ENCODE peak calls at places on chromosomes 11 and 22, in eight cellular contexts. R is neuronal stem cell, V is HL-60, K is endodermal cell, E is dorsolateral prefrontal cortex, N is substantia nigra, W is heart right ventricle, A is PC-3. G is an unnamed sample.

GRCh38 chr11:128518493-128519207 is 68.7 kb downstream of the ETS1 start:
- DNase-seq in R (no peak), V (no peak), K (no peak), E (no peak), N (no peak), W (no peak), A (no peak), G (no peak)

GRCh38 chr11:7422544-7423331 is 62.6 kb upstream of the OLFML1 start:
- DNase-seq in R (no peak), V (no peak), K (no peak), E (no peak), N (no peak), W (no peak), A (peak; percentile 38), G (no peak)

GRCh38 chr11:124644426-124645280 is 22.0 kb downstream of the TBRG1 start:
- DNase-seq in R (peak; percentile 80), V (peak; percentile 29), K (peak; percentile 86), E (peak; percentile 45), N (no peak), W (peak; percentile 35), A (peak; percentile 72), G (no peak)

GRCh38 chr22:27139935-27140493 is 482.6 kb downstream of the MIAT start:
- DNase-seq in R (no peak), V (no peak), K (no peak), E (no peak), N (no peak), W (no peak), A (no peak), G (no peak)

GRCh38 chr22:36865346-36865745 is 4.5 kb downstream of the NCF4 start:
- DNase-seq in R (no peak), V (no peak), K (peak; percentile 84), E (no peak), N (no peak), W (no peak), A (no peak), G (no peak)

GRCh38 chr22:11613898-11614755 is 3913.9 kb upstream of the OR11H1 start:
- DNase-seq in R (no peak), V (no peak), K (no peak), E (no peak), N (no peak), W (no peak), A (no peak), G (no peak)

GRCh38 chr11:69918938-69919650 is 99.9 kb upstream of the FGF3 start:
- DNase-seq in R (peak; percentile 68), V (peak; percentile 54), K (peak; percentile 94), E (peak; percentile 61), N (no peak), W (peak; percentile 80), A (peak; percentile 82), G (peak; percentile 46)

GRCh38 chr22:50600541-50600940 is at the start of gene MAPK8IP2:
- DNase-seq in R (no peak), V (no peak), K (peak; percentile 55), E (no peak), N (no peak), W (no peak), A (peak; percentile 4), G (no peak)

GRCh38 chr22:23137905-23138520 is 3.8 kb downstream of the RSPH14 start:
- DNase-seq in R (no peak), V (peak; percentile 88), K (no peak), E (no peak), N (no peak), W (peak; percentile 23), A (no peak), G (no peak)

GRCh38 chr11:121802542-121802941 is 313.5 kb downstream of the BLID start:
- DNase-seq in R (no peak), V (no peak), K (peak; percentile 67), E (no peak), N (no peak), W (peak; percentile 46), A (no peak), G (no peak)

GRCh38 chr22:44898236-44898635 is 111.6 kb downstream of the PHF21B start:
- DNase-seq in R (no peak), V (no peak), K (peak; percentile 2), E (peak; percentile 14), N (no peak), W (no peak), A (no peak), G (no peak)

GRCh38 chr11:120061761-120062560 is 76.0 kb downstream of the TRIM29 start:
- DNase-seq in R (peak; percentile 78), V (no peak), K (peak; percentile 75), E (no peak), N (no peak), W (no peak), A (no peak), G (no peak)

GRCh38 chr22:41576877-41577276 is 12.8 kb downstream of the PMM1 start:
- DNase-seq in R (peak; percentile 39), V (peak; percentile 56), K (peak; percentile 94), E (no peak), N (no peak), W (no peak), A (peak; percentile 56), G (peak; percentile 9)

GRCh38 chr11:65163684-65164083 is 6.3 kb upstream of the SPDYC start:
- DNase-seq in R (no peak), V (no peak), K (no peak), E (no peak), N (no peak), W (no peak), A (no peak), G (no peak)

GRCh38 chr11:65160643-65161042 is 9.4 kb upstream of the SPDYC start:
- DNase-seq in R (no peak), V (no peak), K (no peak), E (no peak), N (no peak), W (no peak), A (no peak), G (no peak)

GRCh38 chr11:65156926-65157325 is 13.1 kb upstream of the SPDYC start:
- DNase-seq in R (no peak), V (no peak), K (no peak), E (no peak), N (no peak), W (no peak), A (no peak), G (no peak)

DNA sequence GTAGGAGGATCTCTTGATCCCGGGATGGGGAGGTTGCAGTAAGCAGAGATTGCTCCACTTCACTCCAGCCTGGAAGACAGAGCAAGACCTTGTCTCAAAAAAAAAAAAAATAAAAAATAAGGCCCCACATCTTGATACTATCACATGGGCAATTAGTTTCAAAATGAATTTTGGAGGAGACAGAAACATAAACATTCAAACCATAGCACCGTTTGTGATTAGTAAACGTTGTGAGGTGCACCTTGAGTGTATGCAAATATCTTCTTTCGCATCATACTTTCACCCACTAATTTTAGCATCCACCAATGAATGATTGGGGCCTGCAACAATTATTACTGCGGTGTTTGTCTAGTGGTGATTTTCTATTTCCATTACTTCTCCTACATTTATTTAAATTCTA is 11.0 kb upstream of the SPDYC start:
- DNase-seq in R (no peak), V (no peak), K (no peak), E (no peak), N (no peak), W (no peak), A (no peak), G (no peak)
- H3K27ac ChIP-seq in R (no peak overlapping the region), V (no peak overlapping the region), K (no peak overlapping the region), E (no peak overlapping the region), N (no peak overlapping the region), W (no peak overlapping the region), A (no peak overlapping the region), G (no peak overlapping the region)

DNA sequence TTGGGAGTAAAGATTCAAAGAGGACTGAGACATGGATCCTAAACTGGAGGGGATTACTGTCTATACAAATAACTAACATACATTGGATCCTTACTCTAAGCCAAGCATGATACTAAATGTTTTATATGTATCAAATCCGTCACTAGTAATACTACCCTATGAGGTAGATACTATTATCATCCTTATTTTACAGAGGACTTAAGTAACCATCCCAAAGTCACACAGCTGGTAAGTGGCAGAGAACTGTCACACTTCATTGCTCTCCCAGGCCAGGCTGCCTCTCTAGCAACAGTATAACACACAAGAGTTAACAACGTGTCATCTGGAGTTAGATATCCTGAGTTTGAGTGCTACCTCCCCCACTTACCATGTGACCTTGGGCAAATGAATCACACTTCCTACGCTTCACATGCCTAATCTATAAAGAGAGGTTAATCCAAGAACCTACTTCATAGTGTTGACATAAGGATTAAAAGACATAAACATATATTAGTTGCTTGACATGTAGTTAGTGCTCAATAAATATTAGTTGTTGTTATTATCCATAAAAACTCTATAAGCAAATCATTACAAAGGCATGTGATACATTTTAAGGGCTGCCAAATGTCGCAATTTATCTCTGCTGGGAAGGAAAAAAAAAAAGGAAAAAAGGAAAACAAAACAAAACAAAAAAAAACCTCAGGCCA is 33.8 kb upstream of the SPON1 start:
- DNase-seq in R (no peak), V (no peak), K (no peak), E (no peak), N (no peak), W (no peak), A (peak; percentile 63), G (no peak)
- H3K27ac ChIP-seq in R (no peak overlapping the region), V (no peak overlapping the region), K (peak overlapping the region; percentile 3), E (no peak overlapping the region), N (no peak overlapping the region), W (no peak overlapping the region), A (no peak overlapping the region), G (no peak overlapping the region)

DNA sequence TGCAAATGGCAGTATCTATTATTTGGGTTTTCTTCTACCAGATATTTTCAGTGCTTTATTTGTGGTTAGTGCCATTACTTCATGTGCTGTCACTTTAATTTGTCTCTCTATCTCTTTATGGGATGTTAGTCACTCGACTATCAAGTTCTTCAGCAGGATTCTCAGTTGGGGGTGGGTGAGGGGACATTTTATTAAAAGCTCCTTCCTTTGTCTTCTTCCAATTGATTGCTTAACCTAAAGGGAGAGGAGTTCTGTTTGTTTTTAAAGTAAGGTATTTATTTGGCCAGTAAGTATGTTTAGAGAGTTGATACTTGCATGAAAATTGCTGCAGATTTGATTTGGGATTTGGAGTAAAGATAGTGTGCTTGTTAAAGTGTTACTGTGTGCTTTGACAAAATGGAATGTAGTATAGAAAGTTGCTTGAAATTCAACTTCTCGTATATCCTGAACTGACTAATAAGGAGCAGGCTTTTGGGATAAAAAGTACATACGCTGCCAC is 10.2 kb downstream of the YAP1 start:
- DNase-seq in R (no peak), V (no peak), K (no peak), E (no peak), N (no peak), W (no peak), A (peak; percentile 96), G (no peak)
- H3K27ac ChIP-seq in R (no peak overlapping the region), V (no peak overlapping the region), K (peak overlapping the region; percentile 65), E (no peak overlapping the region), N (no peak overlapping the region), W (no peak overlapping the region), A (peak overlapping the region; percentile 72), G (no peak overlapping the region)

GRCh38 chr11:65210361-65210731 is 28.6 kb downstream of the CAPN1 start:
- DNase-seq in R (no peak), V (no peak), K (no peak), E (no peak), N (no peak), W (no peak), A (no peak), G (peak; percentile 23)

GRCh38 chr11:65210748-65211147 is 29.0 kb downstream of the CAPN1 start:
- DNase-seq in R (no peak), V (no peak), K (peak; percentile 31), E (no peak), N (no peak), W (no peak), A (no peak), G (no peak)

GRCh38 chr11:65213322-65214211 is 31.8 kb downstream of the CAPN1 start:
- DNase-seq in R (no peak), V (peak; percentile 85), K (peak; percentile 81), E (no peak), N (no peak), W (no peak), A (no peak), G (no peak)

GRCh38 chr11:65211293-65212105 is 29.8 kb downstream of the CAPN1 start:
- DNase-seq in R (no peak), V (no peak), K (peak; percentile 47), E (no peak), N (no peak), W (no peak), A (no peak), G (no peak)

GRCh38 chr11:65212226-65212801 is 30.6 kb downstream of the CAPN1 start:
- DNase-seq in R (no peak), V (peak; percentile 29), K (peak; percentile 57), E (no peak), N (no peak), W (no peak), A (no peak), G (no peak)
- H3K27ac ChIP-seq in R (no peak overlapping the region), V (peak overlapping the region; percentile 90), K (peak overlapping the region; percentile 17), E (no peak overlapping the region), N (no peak overlapping the region), W (no peak overlapping the region), A (no peak overlapping the region), G (no peak overlapping the region)